ENCODE peak calls at places on chromosomes 4 and X, in four cellular contexts. G is CD4-positive, alpha-beta memory T cell; H is astrocyte; Q is CD8-positive, alpha-beta memory T cell. M is an unnamed sample. For H3K4me1, the result is how much of the 10 kb centered on the place peaks cover.

GRCh38 chr4:130736436-130737185 is 1640.7 kb downstream of the C4orf33 start:
- DNase-seq in G (no peak), H (no peak), Q (no peak), M (no peak)

GRCh38 chr4:120207021-120207420 is 140.4 kb upstream of the MAD2L1 start:
- DNase-seq in G (no peak), H (no peak), Q (no peak), M (no peak)

GRCh38 chr4:79042079-79042674 is 102.9 kb upstream of the PAQR3 start:
- DNase-seq in G (peak), H (peak), Q (no peak), M (no peak)

GRCh38 chr4:151948351-151949016 is 187.7 kb upstream of the GATB start:
- DNase-seq in G (no peak), H (peak), Q (no peak), M (no peak)

GRCh38 chr4:108166441-108167315 is 2.1 kb downstream of the LEF1 start:
- DNase-seq in G (peak), H (peak), Q (peak), M (peak)

GRCh38 chr4:101604976-101605375 is 185.6 kb upstream of the BANK1 start:
- DNase-seq in G (no peak), H (peak), Q (no peak), M (no peak)

GRCh38 chr4:77126844-77127614 is 30.0 kb upstream of the CCNG2 start:
- DNase-seq in G (no peak), H (no peak), Q (no peak), M (no peak)

GRCh38 chr4:37767546-37767945 is 58.9 kb upstream of the PGM2 start:
- DNase-seq in G (no peak), H (peak), Q (no peak), M (no peak)

GRCh38 chr4:1172971-1173757 is 781 bp upstream of the SPON2 start:
- DNase-seq in G (no peak), H (no peak), Q (no peak), M (no peak)

GRCh38 chrX:50211510-50211909 is 6.9 kb downstream of the CCNB3 start:
- DNase-seq in G (peak), H (no peak), Q (no peak), M (peak)

GRCh38 chrX:115229337-115229991 is 4.4 kb downstream of the LRCH2 start:
- DNase-seq in G (no peak), H (no peak), Q (no peak), M (no peak)

GRCh38 chrX:77447339-77448149 is at the start of gene FGF16:
- DNase-seq in G (peak), H (no peak), Q (no peak), M (no peak)

GRCh38 chr4:175071123-175071522 is 153.0 kb downstream of the ADAM29 start:
- DNase-seq in G (no peak), H (no peak), Q (no peak), M (no peak)

GRCh38 chr4:37246891-37247290 is 2.3 kb downstream of the NWD2 start:
- DNase-seq in G (no peak), H (no peak), Q (no peak), M (no peak)

GRCh38 chrX:46777971-46778810 is 19.3 kb upstream of the SLC9A7 start:
- DNase-seq in G (no peak), H (peak), Q (no peak), M (no peak)

DNA sequence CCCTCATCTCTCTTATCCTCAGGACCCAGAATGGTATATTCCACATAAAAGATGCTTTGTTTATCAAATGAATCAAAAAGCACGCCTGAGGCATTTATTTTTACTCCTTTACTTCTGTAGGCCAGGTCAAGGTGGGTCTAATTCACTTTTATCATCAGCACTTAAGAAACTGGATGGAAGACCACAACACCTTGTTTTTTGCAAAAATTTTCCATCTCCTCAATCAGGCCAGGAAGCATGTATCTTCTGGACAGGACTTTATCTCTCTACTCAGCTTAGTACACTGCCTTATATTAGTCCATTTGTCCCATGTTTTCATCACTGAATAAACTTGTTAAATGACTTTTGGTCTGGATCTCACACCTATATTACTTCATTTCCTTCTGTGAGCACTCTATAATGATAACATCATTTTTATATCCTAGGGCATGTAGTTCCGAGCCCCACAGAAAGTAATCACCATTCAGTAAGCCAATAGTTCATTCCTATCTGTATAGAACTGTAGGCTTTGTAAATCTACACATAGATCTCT is 260.5 kb downstream of the CHIC1 start:
- DNase-seq in G (no peak), H (no peak), Q (no peak), M (no peak)
- H3K4me1 ChIP-seq in G (under half), H (under half), Q (under half), M (under half)

DNA sequence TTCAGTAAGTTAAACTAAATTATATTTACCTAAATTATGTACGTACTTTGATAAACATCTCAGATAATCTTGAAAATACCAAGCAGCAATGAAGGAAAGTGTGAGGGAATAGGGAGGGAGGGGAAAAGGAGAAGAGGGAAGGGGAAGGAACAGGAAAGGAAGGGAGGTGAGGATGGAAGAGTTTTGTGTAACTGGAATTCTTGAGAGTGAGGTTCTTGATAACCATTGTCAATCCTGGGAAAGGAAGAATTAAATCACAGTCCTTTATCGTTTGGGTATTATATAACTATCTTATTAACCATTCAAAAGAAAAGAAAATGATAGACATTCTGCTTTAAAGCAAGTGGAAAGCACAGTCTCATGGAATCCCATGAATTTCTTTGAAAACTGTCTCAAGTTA is 795.0 kb downstream of the CCSER1 start:
- DNase-seq in G (no peak), H (no peak), Q (no peak), M (no peak)
- H3K4me3 ChIP-seq in G (no peak), H (no peak), Q (no peak), M (no peak)

GRCh38 chr4:57426779-57427395 is 316.7 kb upstream of the IGFBP7 start:
- DNase-seq in G (no peak), H (peak), Q (no peak), M (peak)
- H3K27ac ChIP-seq in G (no peak), H (no peak), Q (no peak), M (no peak)

GRCh38 chr4:122876456-122876855 is 45.9 kb downstream of the NUDT6 start:
- DNase-seq in G (no peak), H (no peak), Q (no peak), M (no peak)

GRCh38 chr4:122874194-122874593 is 47.6 kb downstream of the FGF2 start:
- DNase-seq in G (no peak), H (peak), Q (no peak), M (no peak)

GRCh38 chr4:122875949-122876348 is 46.4 kb downstream of the NUDT6 start:
- DNase-seq in G (no peak), H (no peak), Q (no peak), M (no peak)

GRCh38 chr4:122873752-122874151 is 47.1 kb downstream of the FGF2 start:
- DNase-seq in G (no peak), H (peak), Q (no peak), M (no peak)

DNA sequence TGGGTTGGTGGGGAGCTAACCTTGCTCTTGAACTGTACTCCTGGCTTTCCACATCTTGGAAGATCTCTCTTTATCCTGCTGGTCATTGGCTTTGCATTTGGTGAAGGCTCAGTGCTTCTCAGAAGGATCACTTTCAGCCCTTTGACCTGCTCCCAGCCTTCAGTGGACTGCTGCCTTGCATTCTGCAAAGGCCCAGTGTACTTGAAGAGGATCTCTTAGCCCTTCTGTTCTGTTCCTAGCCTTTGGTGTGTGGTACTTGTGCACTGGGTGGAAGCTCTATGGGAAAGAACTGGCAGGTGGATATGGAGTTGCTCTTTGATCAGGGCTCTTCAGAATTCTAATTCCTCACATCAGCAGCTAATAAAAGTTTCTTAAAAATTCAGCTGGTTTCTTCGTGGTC is 46.5 kb downstream of the FGF2 start:
- DNase-seq in G (no peak), H (no peak), Q (no peak), M (no peak)
- H3K4me1 ChIP-seq in G (under half), H (under half), Q (under half), M (under half)

GRCh38 chrX:91081873-91082272 is 352.8 kb upstream of the PABPC5 start:
- DNase-seq in G (no peak), H (no peak), Q (no peak), M (no peak)

GRCh38 chrX:91080822-91081221 is 353.8 kb upstream of the PABPC5 start:
- DNase-seq in G (no peak), H (no peak), Q (no peak), M (no peak)
- H3K4me3 ChIP-seq in G (no peak), H (no peak), Q (no peak), M (no peak)

DNA sequence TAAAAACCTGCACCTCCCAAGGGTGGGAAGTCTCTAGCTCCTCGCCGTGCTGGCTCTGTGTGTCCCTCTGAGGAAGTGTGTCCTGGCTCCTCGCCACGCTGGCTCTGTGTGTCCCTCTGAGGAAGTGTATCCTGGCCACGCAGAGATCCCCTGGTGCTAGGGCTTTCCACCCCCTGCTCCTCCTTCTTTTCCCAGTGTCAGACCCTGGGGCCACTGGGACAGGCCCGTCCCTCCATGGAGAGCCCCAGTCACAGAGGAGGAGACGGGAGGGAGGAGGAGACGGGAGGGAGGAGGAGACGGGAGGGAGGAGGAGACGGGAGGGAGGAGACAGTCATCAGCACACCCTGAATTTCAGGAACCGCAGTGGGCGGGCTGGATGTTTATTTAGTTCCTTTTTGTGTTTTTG is 53.8 kb upstream of the HGFAC start:
- DNase-seq in G (no peak), H (peak), Q (no peak), M (no peak)
- H3K27ac ChIP-seq in G (no peak), H (peak), Q (no peak), M (no peak)

DNA sequence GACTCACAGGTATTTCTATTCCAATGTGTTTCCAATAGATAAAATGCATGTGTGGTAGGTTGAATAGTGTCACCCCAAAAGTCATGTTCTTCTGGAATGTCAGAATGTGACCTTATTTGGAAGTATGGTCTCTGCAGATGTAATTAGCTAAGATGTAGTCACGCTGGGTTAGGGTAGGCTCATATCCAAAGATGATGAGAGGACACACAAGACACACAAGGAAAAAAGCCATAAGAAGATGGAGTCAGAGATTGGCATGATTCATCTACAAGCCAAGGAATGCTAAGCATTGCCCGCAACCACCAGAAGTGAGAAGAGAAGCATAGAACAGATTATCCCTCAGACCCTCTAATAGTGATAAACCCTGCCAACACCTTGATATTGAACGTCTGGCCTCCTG is 17.5 kb downstream of the ZNF330 start:
- DNase-seq in G (no peak), H (peak), Q (no peak), M (no peak)
- H3K4me1 ChIP-seq in G (under half), H (under half), Q (under half), M (under half)

GRCh38 chr4:146650034-146650433 is 11.3 kb downstream of the POU4F2 start:
- DNase-seq in G (no peak), H (no peak), Q (no peak), M (no peak)

GRCh38 chr4:146646601-146647000 is 7.9 kb downstream of the POU4F2 start:
- DNase-seq in G (no peak), H (no peak), Q (no peak), M (no peak)

GRCh38 chr4:146647615-146648383 is 9.1 kb downstream of the POU4F2 start:
- DNase-seq in G (no peak), H (no peak), Q (no peak), M (no peak)

GRCh38 chr4:146649232-146649631 is 10.5 kb downstream of the POU4F2 start:
- DNase-seq in G (no peak), H (no peak), Q (no peak), M (no peak)

GRCh38 chr4:146648384-146648783 is 9.7 kb downstream of the POU4F2 start:
- DNase-seq in G (no peak), H (no peak), Q (no peak), M (no peak)
- H3K4me3 ChIP-seq in G (no peak), H (no peak), Q (no peak), M (no peak)

M was measured in CD4-positive, CD25-positive, alpha-beta regulatory T cell.